ENCODE peak calls at places on chromosome 12, in six cellular contexts. One of them, this sample, is unnamed.

GRCh38 chr12:81114241-81114640 is 36.4 kb downstream of the ACSS3 start:
- DNase-seq in RWPE1: no peak
- DNase-seq in right atrium auricular region: no peak
- DNase-seq in stimulated activated CD8-positive, alpha-beta memory T cell treated with anti-CD3 and anti-CD28 coated beads, Interleukin-15, amount 100 ng/mL, for 4 hours: no peak
- DNase-seq in HL-60: no peak
- DNase-seq in cerebellar nuclear complex: no peak
- DNase-seq in this sample: no peak

GRCh38 chr12:58034712-58035111 is 93.3 kb downstream of the ATP23 start:
- DNase-seq in right atrium auricular region: no peak
- DNase-seq in cerebellar nuclear complex: no peak
- DNase-seq in stimulated activated CD8-positive, alpha-beta memory T cell treated with anti-CD3 and anti-CD28 coated beads, Interleukin-15, amount 100 ng/mL, for 4 hours: no peak
- DNase-seq in HL-60: no peak
- DNase-seq in RWPE1: no peak
- DNase-seq in this sample: no peak

GRCh38 chr12:121534495-121535148 is 46.2 kb downstream of the KDM2B start:
- DNase-seq in RWPE1: no peak
- DNase-seq in cerebellar nuclear complex: no peak
- DNase-seq in stimulated activated CD8-positive, alpha-beta memory T cell treated with anti-CD3 and anti-CD28 coated beads, Interleukin-15, amount 100 ng/mL, for 4 hours: peak
- DNase-seq in HL-60: no peak
- DNase-seq in right atrium auricular region: no peak
- DNase-seq in this sample: no peak

GRCh38 chr12:124695861-124696260 is 128.4 kb upstream of the NCOR2 start:
- DNase-seq in RWPE1: no peak
- DNase-seq in stimulated activated CD8-positive, alpha-beta memory T cell treated with anti-CD3 and anti-CD28 coated beads, Interleukin-15, amount 100 ng/mL, for 4 hours: no peak
- DNase-seq in cerebellar nuclear complex: no peak
- DNase-seq in HL-60: no peak
- DNase-seq in right atrium auricular region: no peak
- DNase-seq in this sample: no peak

GRCh38 chr12:48110691-48111315 is 4.9 kb upstream of the SENP1 start:
- DNase-seq in cerebellar nuclear complex: no peak
- DNase-seq in RWPE1: peak
- DNase-seq in right atrium auricular region: no peak
- DNase-seq in HL-60: no peak
- DNase-seq in stimulated activated CD8-positive, alpha-beta memory T cell treated with anti-CD3 and anti-CD28 coated beads, Interleukin-15, amount 100 ng/mL, for 4 hours: no peak
- DNase-seq in this sample: no peak

GRCh38 chr12:12282761-12283160 is 15.9 kb upstream of the LRP6 start:
- DNase-seq in right atrium auricular region: no peak
- DNase-seq in HL-60: no peak
- DNase-seq in cerebellar nuclear complex: no peak
- DNase-seq in stimulated activated CD8-positive, alpha-beta memory T cell treated with anti-CD3 and anti-CD28 coated beads, Interleukin-15, amount 100 ng/mL, for 4 hours: no peak
- DNase-seq in RWPE1: peak
- DNase-seq in this sample: no peak

GRCh38 chr12:93397412-93397811 is 19.7 kb downstream of the NUDT4 start:
- DNase-seq in stimulated activated CD8-positive, alpha-beta memory T cell treated with anti-CD3 and anti-CD28 coated beads, Interleukin-15, amount 100 ng/mL, for 4 hours: no peak
- DNase-seq in HL-60: no peak
- DNase-seq in RWPE1: no peak
- DNase-seq in right atrium auricular region: no peak
- DNase-seq in cerebellar nuclear complex: no peak
- DNase-seq in this sample: no peak

GRCh38 chr12:12441051-12441807 is 84.4 kb downstream of the BORCS5 start:
- DNase-seq in cerebellar nuclear complex: no peak
- DNase-seq in stimulated activated CD8-positive, alpha-beta memory T cell treated with anti-CD3 and anti-CD28 coated beads, Interleukin-15, amount 100 ng/mL, for 4 hours: no peak
- DNase-seq in HL-60: no peak
- DNase-seq in right atrium auricular region: no peak
- DNase-seq in RWPE1: no peak
- DNase-seq in this sample: no peak

GRCh38 chr12:103503546-103504480 is 8.0 kb upstream of the C12orf42 start:
- DNase-seq in HL-60: peak
- DNase-seq in RWPE1: no peak
- DNase-seq in cerebellar nuclear complex: no peak
- DNase-seq in stimulated activated CD8-positive, alpha-beta memory T cell treated with anti-CD3 and anti-CD28 coated beads, Interleukin-15, amount 100 ng/mL, for 4 hours: no peak
- DNase-seq in right atrium auricular region: no peak
- DNase-seq in this sample: no peak

GRCh38 chr12:79886917-79887519 is 47.9 kb downstream of the PPP1R12A start:
- DNase-seq in HL-60: peak
- DNase-seq in stimulated activated CD8-positive, alpha-beta memory T cell treated with anti-CD3 and anti-CD28 coated beads, Interleukin-15, amount 100 ng/mL, for 4 hours: no peak
- DNase-seq in RWPE1: peak
- DNase-seq in right atrium auricular region: no peak
- DNase-seq in cerebellar nuclear complex: no peak
- DNase-seq in this sample: peak